ENCODE peak calls at places on chromosomes 2 and 18, in six cellular contexts. L is GM12878, G is HepG2, E is HCT116, M is H1, P is K562. I is an unnamed sample.

GRCh38 chr2:12602661-12603060 is 114.1 kb upstream of the TRIB2 start:
- DNase-seq in L (no peak), G (no peak), E (no peak), M (no peak), P (no peak), I (no peak)

GRCh38 chr2:152573168-152573567 is 144.1 kb downstream of the PRPF40A start:
- DNase-seq in L (peak; percentile 70), G (no peak), E (peak; percentile 4), M (no peak), P (peak; percentile 63), I (no peak)

GRCh38 chr18:494602-494983 is 5.9 kb downstream of the COLEC12 start:
- DNase-seq in L (no peak), G (no peak), E (no peak), M (no peak), P (no peak), I (no peak)

GRCh38 chr18:32019251-32019943 is 772 bp downstream of the RNF125 start:
- DNase-seq in L (no peak), G (peak; percentile 39), E (peak; percentile 26), M (peak; percentile 69), P (peak; percentile 14), I (no peak)

GRCh38 chr18:76491436-76491800 is 3.6 kb downstream of the ZNF516 start:
- DNase-seq in L (no peak), G (peak; percentile 41), E (no peak), M (no peak), P (peak; percentile 21), I (no peak)

GRCh38 chr2:5539281-5540211 is 152.6 kb upstream of the SOX11 start:
- DNase-seq in L (no peak), G (no peak), E (no peak), M (peak; percentile 54), P (no peak), I (no peak)

GRCh38 chr18:62258093-62258492 is 67.0 kb upstream of the TNFRSF11A start:
- DNase-seq in L (no peak), G (no peak), E (no peak), M (no peak), P (no peak), I (no peak)

GRCh38 chr18:456361-456821 is 44.1 kb downstream of the COLEC12 start:
- DNase-seq in L (no peak), G (no peak), E (no peak), M (no peak), P (no peak), I (no peak)

GRCh38 chr2:45889053-45889452 is 237.6 kb downstream of the PRKCE start:
- DNase-seq in L (peak; percentile 73), G (no peak), E (no peak), M (no peak), P (peak; percentile 15), I (no peak)

GRCh38 chr2:23703583-23704385 is 223.1 kb downstream of the ATAD2B start:
- DNase-seq in L (no peak), G (no peak), E (no peak), M (peak; percentile 45), P (no peak), I (no peak)

GRCh38 chr18:76416935-76417334 is 78.1 kb downstream of the ZNF516 start:
- DNase-seq in L (no peak), G (no peak), E (no peak), M (peak; percentile 31), P (no peak), I (no peak)

GRCh38 chr2:85791704-85792565 is 38.1 kb downstream of the ATOH8 start:
- DNase-seq in L (no peak), G (no peak), E (no peak), M (no peak), P (no peak), I (no peak)

GRCh38 chr2:86038291-86039081 is 67.2 kb downstream of the POLR1A start:
- DNase-seq in L (no peak), G (no peak), E (no peak), M (no peak), P (no peak), I (peak; percentile 20)

GRCh38 chr2:44480068-44480467 is 118.3 kb downstream of the CAMKMT start:
- DNase-seq in L (no peak), G (no peak), E (no peak), M (no peak), P (no peak), I (no peak)

GRCh38 chr2:8754056-8754790 is 72.4 kb downstream of the ID2 start:
- DNase-seq in L (no peak), G (no peak), E (no peak), M (no peak), P (no peak), I (no peak)

GRCh38 chr2:110664135-110664534 is 13.7 kb downstream of the BUB1 start:
- DNase-seq in L (no peak), G (peak; percentile 43), E (no peak), M (no peak), P (no peak), I (no peak)

GRCh38 chr2:44044281-44044720 is 48.5 kb upstream of the LRPPRC start:
- DNase-seq in L (peak; percentile 44), G (peak; percentile 83), E (peak; percentile 77), M (peak; percentile 91), P (peak; percentile 81), I (peak; percentile 78)

GRCh38 chr2:141399270-141399669 is 731.5 kb downstream of the LRP1B start:
- DNase-seq in L (no peak), G (peak; percentile 12), E (no peak), M (no peak), P (no peak), I (peak; percentile 10)

GRCh38 chr18:48676346-48676745 is 137.5 kb downstream of the CTIF start:
- DNase-seq in L (no peak), G (no peak), E (no peak), M (no peak), P (no peak), I (no peak)

GRCh38 chr2:210584834-210585233 is 28.4 kb downstream of the CPS1 start:
- DNase-seq in L (no peak), G (peak; percentile 55), E (peak; percentile 47), M (no peak), P (no peak), I (peak; percentile 10)

GRCh38 chr18:2331496-2331895 is 239.8 kb downstream of the METTL4 start:
- DNase-seq in L (no peak), G (no peak), E (no peak), M (no peak), P (no peak), I (no peak)

GRCh38 chr2:27249077-27249890 is 13.6 kb downstream of the SLC30A3 start:
- DNase-seq in L (no peak), G (no peak), E (no peak), M (no peak), P (no peak), I (peak; percentile 75)

GRCh38 chr2:20224716-20225293 is at the start of gene SDC1:
- DNase-seq in L (no peak), G (no peak), E (no peak), M (peak; percentile 79), P (peak; percentile 64), I (peak; percentile 47)

GRCh38 chr18:25434771-25435461 is 83.0 kb upstream of the ZNF521 start:
- DNase-seq in L (no peak), G (no peak), E (no peak), M (no peak), P (no peak), I (no peak)

DNA sequence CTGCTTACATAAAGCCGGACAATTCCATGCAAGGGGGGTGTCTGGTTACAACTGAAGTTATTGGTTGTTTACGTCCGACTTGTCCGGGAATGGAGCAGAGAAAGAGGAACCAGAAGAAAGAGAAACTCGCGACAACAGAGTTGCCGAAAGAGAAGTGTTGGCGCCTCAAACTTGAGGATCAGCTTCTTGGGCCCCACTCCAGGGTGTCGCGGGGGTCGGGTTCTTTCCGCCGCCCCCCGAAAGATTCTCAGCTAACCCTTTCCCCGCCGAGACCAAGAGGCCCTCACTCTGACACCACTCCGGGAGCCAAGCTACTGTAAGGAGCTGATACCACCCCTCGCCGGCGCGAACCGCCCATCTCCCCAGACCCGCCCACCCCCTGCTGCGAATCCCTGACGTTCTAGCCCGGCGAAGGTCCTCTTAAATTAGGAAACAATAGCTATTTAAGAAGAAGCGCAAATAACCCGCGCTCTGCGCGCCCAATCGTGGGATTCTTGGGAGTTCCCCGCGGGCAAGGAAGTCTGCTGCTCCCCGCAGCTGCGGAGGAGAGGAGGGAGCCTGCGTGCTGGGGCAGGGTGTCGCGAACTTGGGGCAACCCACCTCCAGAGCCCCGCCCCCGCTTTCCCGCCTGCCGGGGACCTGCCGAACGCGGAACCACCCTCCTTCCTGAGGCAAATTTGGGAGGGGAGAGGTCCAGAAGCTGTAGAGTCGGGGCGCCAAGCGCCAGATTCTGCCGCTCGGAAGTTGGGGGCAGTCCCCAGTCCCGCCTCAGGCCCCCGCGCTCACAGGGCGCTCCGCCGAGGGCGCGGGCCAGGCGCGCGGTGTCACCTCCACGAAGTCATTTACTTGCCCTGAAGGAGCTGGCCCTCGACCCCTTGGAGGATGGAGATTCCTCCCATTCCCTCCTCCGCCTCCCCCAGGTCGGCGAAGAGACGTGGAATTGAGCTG is 8.5 kb upstream of the SP9 start:
- DNase-seq in L (no peak), G (no peak), E (no peak), M (peak; percentile 84), P (peak; percentile 86), I (no peak)
- TF ChIP-seq EZH2 in L (no peak), G (no peak), E (no peak), M (no peak), P (no peak), I (peak; percentile 58)

DNA sequence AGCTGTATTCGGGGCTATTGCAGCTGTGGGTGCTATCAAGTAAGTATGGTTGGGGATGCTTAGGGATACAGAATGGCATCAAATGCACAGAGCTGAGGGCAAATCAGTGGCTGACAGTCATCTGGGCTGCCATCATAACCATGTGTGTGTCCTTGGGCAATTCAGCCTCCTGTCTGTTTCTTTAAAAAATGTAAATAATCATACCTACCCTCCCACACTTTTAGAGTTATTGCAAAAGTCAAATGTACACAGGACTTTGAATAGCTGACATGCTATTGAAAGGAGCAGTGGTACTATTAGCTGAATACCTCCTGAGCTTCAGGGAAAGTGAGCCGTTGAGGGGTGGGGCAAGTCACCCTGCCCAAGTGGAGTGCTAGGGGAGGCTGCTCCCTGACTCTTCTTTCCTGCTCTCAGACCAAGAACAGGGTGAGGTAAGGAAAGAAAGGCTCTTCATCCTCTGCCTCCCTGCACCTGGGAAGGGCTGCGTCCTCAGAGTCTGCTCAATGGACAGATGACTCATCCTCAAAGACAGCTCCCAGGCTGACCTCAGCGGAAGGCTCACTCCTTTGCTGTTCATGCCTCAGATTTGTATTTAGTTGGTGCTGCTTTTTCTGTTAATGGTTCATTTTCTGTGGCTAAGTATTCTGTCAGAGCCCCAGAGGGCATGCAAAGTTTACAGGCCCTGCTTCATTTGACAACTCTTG is 54.9 kb upstream of the BZW1 start:
- DNase-seq in L (no peak), G (peak; percentile 95), E (no peak), M (no peak), P (peak; percentile 23), I (peak; percentile 28)
- TF ChIP-seq POLR2A in L (no peak), G (peak; percentile 37), E (no peak), M (no peak), P (no peak), I (no peak)

GRCh38 chr2:235238537-235238936 is 255.3 kb upstream of the AGAP1 start:
- DNase-seq in L (no peak), G (no peak), E (no peak), M (no peak), P (no peak), I (peak; percentile 86)
- TF ChIP-seq POLR2AphosphoS5 in L (no peak), G (no peak), E (no peak), M (no peak), P (no peak), I (no peak)

DNA sequence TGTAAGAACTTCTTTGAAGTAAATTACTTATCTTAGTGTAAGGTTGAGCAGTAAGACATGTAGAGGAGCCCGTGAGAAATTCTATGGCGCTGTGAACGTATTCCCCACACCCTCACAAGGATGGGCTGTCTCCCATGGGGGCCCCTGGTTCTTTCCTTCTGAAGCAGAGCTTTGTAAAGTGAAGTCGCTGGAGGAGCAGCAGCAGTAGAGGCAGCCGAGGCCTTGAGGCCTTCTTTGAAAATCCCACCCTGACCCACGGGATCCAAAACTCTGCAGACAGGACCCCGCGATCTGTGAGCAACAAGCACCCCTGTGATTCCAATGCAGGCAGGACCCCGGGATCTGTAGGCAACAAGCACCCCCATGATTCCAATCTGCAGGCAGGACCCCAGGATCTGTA is 23.8 kb upstream of the SNTG2 start:
- DNase-seq in L (no peak), G (no peak), E (no peak), M (no peak), P (no peak), I (no peak)
- TF ChIP-seq EZH2 in L (no peak), G (no peak), E (no peak), M (no peak), P (no peak), I (no peak)